ENCODE peak calls at places on chromosomes 11 and 22, in eight cellular contexts. Q is RWPE1, O is H9, N is tibial artery, R is cardiac fibroblast, X is neural progenitor cell, I is cardiac muscle cell, Z is foreskin fibroblast. D is an unnamed sample.

GRCh38 chr11:79259800-79260199 is 181.0 kb downstream of the TENM4 start:
- DNase-seq in R (peak; percentile 28), X (no peak), I (no peak), Z (no peak), N (no peak), O (no peak), Q (no peak), D (no peak)

GRCh38 chr22:17970205-17970708 is 54.1 kb downstream of the MICAL3 start:
- DNase-seq in R (peak; percentile 31), Q (no peak), I (no peak), X (no peak), N (no peak), O (no peak), Z (peak; percentile 43), D (no peak)

GRCh38 chr11:112962854-112963367 is 1.7 kb downstream of the NCAM1 start:
- DNase-seq in N (peak; percentile 29), R (peak; percentile 15), X (peak; percentile 84), Q (no peak), Z (no peak), O (peak; percentile 66), I (peak; percentile 85), D (no peak)

GRCh38 chr11:124644426-124645280 is 22.0 kb downstream of the TBRG1 start:
- DNase-seq in R (peak; percentile 84), Z (peak; percentile 62), N (peak; percentile 36), Q (peak; percentile 68), O (peak; percentile 63), I (peak; percentile 60), X (peak; percentile 85), D (peak; percentile 27)

GRCh38 chr11:108958446-108959123 is 293.7 kb downstream of the DDX10 start:
- DNase-seq in R (peak; percentile 51), I (no peak), O (no peak), Q (peak; percentile 58), X (no peak), N (no peak), Z (peak; percentile 82), D (peak; percentile 26)

GRCh38 chr22:22887621-22888503 is at the start of gene IGLL5:
- DNase-seq in I (no peak), X (no peak), R (no peak), O (no peak), N (no peak), Z (no peak), Q (no peak), D (no peak)

GRCh38 chr11:28736256-28736655 is 628.1 kb downstream of the METTL15 start:
- DNase-seq in I (no peak), O (no peak), R (no peak), X (no peak), N (no peak), Z (no peak), Q (no peak), D (no peak)

GRCh38 chr11:10539339-10539738 is 1.6 kb downstream of the RNF141 start:
- DNase-seq in Q (no peak), Z (no peak), I (no peak), O (no peak), R (no peak), N (no peak), X (no peak), D (no peak)

GRCh38 chr11:74311352-74311926 is at the start of gene P4HA3:
- DNase-seq in Q (peak; percentile 74), I (peak; percentile 68), R (peak; percentile 68), N (peak; percentile 55), X (peak; percentile 84), O (peak; percentile 87), Z (peak; percentile 36), D (peak; percentile 60)

GRCh38 chr11:4826425-4826824 is 5.3 kb downstream of the OR51F2 start:
- DNase-seq in O (no peak), Z (no peak), Q (no peak), N (no peak), X (peak; percentile 4), I (no peak), R (peak; percentile 27), D (no peak)

GRCh38 chr11:83827940-83828554 is 541.9 kb upstream of the CCDC90B start:
- DNase-seq in Q (peak; percentile 18), Z (no peak), R (peak; percentile 53), O (no peak), N (no peak), X (peak; percentile 65), I (peak; percentile 34), D (no peak)

GRCh38 chr11:120231963-120232362 is 8.0 kb upstream of the POU2F3 start:
- DNase-seq in Q (no peak), I (no peak), N (no peak), Z (no peak), X (no peak), R (no peak), O (no peak), D (no peak)

GRCh38 chr22:43188829-43189545 is 2.1 kb upstream of the TTLL12 start:
- DNase-seq in N (no peak), Z (no peak), I (no peak), R (no peak), X (no peak), O (no peak), Q (no peak), D (no peak)

GRCh38 chr22:20918663-20919220 is 1.5 kb downstream of the CRKL start:
- DNase-seq in X (peak; percentile 14), N (no peak), I (peak; percentile 23), Z (no peak), O (no peak), Q (peak; percentile 44), R (no peak), D (peak; percentile 8)

GRCh38 chr22:39820266-39820665 is 73.3 kb downstream of the ENTHD1 start:
- DNase-seq in N (no peak), X (no peak), I (no peak), R (peak; percentile 50), Q (peak; percentile 71), O (no peak), Z (peak; percentile 76), D (no peak)

GRCh38 chr22:42930810-42931420 is 73.8 kb upstream of the ARFGAP3 start:
- DNase-seq in N (no peak), X (no peak), Q (peak; percentile 26), O (no peak), I (no peak), Z (no peak), R (no peak), D (peak; percentile 31)

GRCh38 chr11:16357776-16358175 is 1.4 kb upstream of the SOX6 start:
- DNase-seq in I (no peak), O (no peak), Z (no peak), Q (no peak), N (no peak), X (no peak), R (no peak), D (no peak)

GRCh38 chr22:29041408-29041807 is 20.2 kb downstream of the C22orf31 start:
- DNase-seq in R (peak; percentile 73), I (no peak), X (no peak), O (no peak), Q (no peak), N (no peak), Z (no peak), D (no peak)

DNA sequence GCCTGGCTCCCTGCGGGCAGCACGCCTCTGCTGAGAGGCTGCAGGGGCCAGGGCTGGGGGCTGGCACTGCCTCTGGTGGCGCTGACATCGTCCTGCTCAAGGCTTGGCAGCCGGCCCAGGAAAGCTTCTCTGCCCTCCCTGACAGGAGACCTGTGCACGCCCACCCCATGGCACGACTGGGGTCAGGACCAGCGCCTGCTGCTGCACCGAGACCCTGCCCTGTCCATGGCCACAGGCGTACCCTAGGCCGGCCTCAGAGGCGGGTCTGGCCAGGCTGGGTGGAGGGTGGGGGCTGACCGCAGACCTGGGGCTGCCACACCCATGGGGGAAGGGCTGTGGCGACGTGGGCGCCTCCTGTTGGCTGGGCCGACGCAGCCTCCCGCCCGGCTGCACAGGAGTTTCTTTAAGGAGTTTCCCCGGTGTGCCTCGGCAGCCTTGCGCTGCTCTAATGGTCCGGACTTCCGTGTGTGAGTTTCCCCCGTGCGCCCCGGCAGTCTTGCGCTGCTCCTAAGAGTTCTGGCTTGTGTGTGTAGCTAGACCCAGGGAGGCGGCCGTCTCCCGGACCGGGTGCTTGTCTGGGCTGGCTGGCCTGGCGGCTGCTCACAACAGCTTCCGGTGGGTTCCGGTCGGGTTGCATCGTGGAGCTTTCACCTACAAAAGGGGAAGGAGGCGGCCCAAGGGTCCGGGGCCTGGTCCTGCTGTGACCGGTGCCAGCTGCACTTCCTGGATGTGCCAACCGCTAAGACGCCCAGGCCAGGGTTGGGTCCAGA is 4.7 kb downstream of the TRABD start:
- DNase-seq in Z (peak; percentile 38), Q (peak; percentile 62), R (peak; percentile 68), I (peak; percentile 43), X (peak; percentile 68), N (peak; percentile 56), O (peak; percentile 84), D (peak; percentile 90)
- TF ChIP-seq CTCF in Z (peak; percentile 31), Q (peak; percentile 47), R (peak; percentile 19), I (peak; percentile 32), X (peak; percentile 44), N (no peak), O (peak; percentile 57), D (peak; percentile 44)

DNA sequence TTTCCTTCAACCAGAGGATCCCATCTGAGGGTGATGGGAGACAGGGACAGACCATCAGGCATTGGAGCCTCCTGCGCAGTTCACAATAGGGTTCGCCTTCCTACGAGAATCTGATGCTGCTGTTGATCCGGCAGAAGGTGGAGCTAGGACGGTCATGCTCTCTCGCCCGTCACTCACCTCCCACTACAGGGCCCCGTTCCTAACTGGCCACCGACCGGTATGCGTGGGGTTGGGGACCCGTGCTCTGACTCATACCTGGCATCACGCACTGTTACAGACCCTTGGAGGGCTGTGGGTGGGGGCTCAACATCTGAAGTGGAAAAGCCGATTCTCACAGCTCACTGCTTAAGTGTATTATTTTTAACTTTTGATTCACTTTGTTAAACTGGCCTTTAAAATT is 402.3 kb downstream of the BRD1 start:
- DNase-seq in Q (no peak), O (no peak), R (no peak), Z (no peak), N (no peak), X (no peak), I (no peak), D (no peak)
- TF ChIP-seq CTCF in Q (no peak), O (no peak), R (no peak), Z (no peak), N (no peak), X (no peak), I (no peak), D (no peak)

DNA sequence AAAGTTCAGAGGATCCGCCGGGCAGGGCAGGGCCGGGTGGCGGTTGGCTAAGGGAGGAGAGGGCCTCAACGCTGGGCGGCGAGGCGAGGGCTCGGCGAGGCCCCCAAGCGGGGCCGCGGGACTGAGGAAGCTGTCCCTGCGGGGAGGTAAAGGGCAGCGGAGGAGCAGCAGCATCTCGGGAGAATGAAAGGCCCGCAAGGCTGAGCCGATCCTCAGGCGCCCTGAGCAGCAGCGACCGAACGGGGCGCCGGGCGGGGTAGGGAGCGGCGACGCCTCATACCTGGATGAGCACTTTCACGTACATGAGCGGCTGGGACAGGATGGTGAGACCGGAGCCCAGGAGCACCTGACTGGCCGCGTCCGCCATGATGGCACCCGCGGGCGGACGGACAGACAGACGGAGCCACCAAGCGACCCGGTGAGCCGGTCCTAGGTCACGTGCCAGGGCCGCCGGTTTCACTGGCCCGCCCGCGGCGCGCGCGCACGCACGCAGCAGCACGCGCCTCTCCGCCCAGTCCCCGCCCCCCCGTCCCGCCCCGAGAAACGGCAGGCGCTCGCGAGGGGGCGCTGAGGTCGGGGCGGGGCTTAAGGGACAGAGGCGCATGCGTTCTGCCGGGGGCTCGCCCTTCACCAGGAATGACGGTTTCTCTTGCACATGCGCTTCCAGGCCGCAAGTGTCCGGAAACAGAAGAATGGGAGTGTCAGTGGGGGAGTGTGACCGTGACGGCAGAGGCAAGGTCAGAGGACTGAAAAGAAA is at the start of gene MTCH2:
- DNase-seq in Q (peak; percentile 97), O (peak; percentile 96), I (peak; percentile 97), Z (peak; percentile 97), N (peak; percentile 94), X (peak; percentile 96), R (peak; percentile 99), D (peak; percentile 96)
- TF ChIP-seq CTCF in Q (peak; percentile 44), O (peak; percentile 38), I (peak; percentile 16), Z (no peak), N (peak; percentile 44), X (peak; percentile 43), R (peak; percentile 11), D (peak; percentile 12)

GRCh38 chr11:93169950-93170561 is 27.7 kb downstream of the SLC36A4 start:
- DNase-seq in X (peak; percentile 34), R (peak; percentile 36), Z (peak; percentile 7), I (peak; percentile 42), O (no peak), Q (peak; percentile 9), N (no peak), D (no peak)
- TF ChIP-seq CTCF in X (peak; percentile 65), R (peak; percentile 45), Z (peak; percentile 48), I (peak; percentile 50), O (peak; percentile 80), Q (peak; percentile 45), N (no peak), D (peak; percentile 47)

D was measured in activated CD8-positive, alpha-beta T cell treated with anti-CD3 and anti-CD28 coated beads for 36 hours.